ENCODE peak calls at places on chromosome 13, in eight cellular contexts. One of them, this sample, is unnamed.

GRCh38 chr13:29038700-29039099 is 218.6 kb downstream of the MTUS2 start:
- DNase-seq in progenitor cell of endocrine pancreas: no peak
- DNase-seq in EL: no peak
- DNase-seq in HT1080: no peak
- DNase-seq in kidney: no peak
- DNase-seq in ascending aorta: no peak
- DNase-seq in NCI-H1092: no peak
- DNase-seq in LHCN-M2: no peak
- DNase-seq in this sample: no peak

GRCh38 chr13:91544723-91545122 is 146.3 kb downstream of the GPC5 start:
- DNase-seq in progenitor cell of endocrine pancreas: no peak
- DNase-seq in EL: no peak
- DNase-seq in HT1080: peak
- DNase-seq in kidney: no peak
- DNase-seq in ascending aorta: no peak
- DNase-seq in NCI-H1092: no peak
- DNase-seq in LHCN-M2: no peak
- DNase-seq in this sample: no peak

GRCh38 chr13:109818136-109818535 is 31.8 kb upstream of the IRS2 start:
- DNase-seq in progenitor cell of endocrine pancreas: no peak
- DNase-seq in EL: no peak
- DNase-seq in HT1080: no peak
- DNase-seq in kidney: no peak
- DNase-seq in ascending aorta: no peak
- DNase-seq in NCI-H1092: no peak
- DNase-seq in LHCN-M2: peak
- DNase-seq in this sample: no peak

GRCh38 chr13:75410207-75410606 is 71.8 kb downstream of the TBC1D4 start:
- DNase-seq in progenitor cell of endocrine pancreas: no peak
- DNase-seq in EL: no peak
- DNase-seq in HT1080: no peak
- DNase-seq in kidney: no peak
- DNase-seq in ascending aorta: no peak
- DNase-seq in NCI-H1092: no peak
- DNase-seq in LHCN-M2: no peak
- DNase-seq in this sample: no peak

GRCh38 chr13:80040219-80040976 is 300.5 kb downstream of the SPRY2 start:
- DNase-seq in progenitor cell of endocrine pancreas: no peak
- DNase-seq in EL: peak
- DNase-seq in HT1080: peak
- DNase-seq in kidney: no peak
- DNase-seq in ascending aorta: no peak
- DNase-seq in NCI-H1092: no peak
- DNase-seq in LHCN-M2: peak
- DNase-seq in this sample: no peak

GRCh38 chr13:40231311-40231710 is 435.1 kb downstream of the FOXO1 start:
- DNase-seq in progenitor cell of endocrine pancreas: no peak
- DNase-seq in EL: no peak
- DNase-seq in HT1080: no peak
- DNase-seq in kidney: no peak
- DNase-seq in ascending aorta: no peak
- DNase-seq in NCI-H1092: no peak
- DNase-seq in LHCN-M2: peak
- DNase-seq in this sample: no peak

GRCh38 chr13:38914070-38914469 is 76.6 kb downstream of the STOML3 start:
- DNase-seq in progenitor cell of endocrine pancreas: no peak
- DNase-seq in EL: no peak
- DNase-seq in HT1080: peak
- DNase-seq in kidney: no peak
- DNase-seq in ascending aorta: no peak
- DNase-seq in NCI-H1092: no peak
- DNase-seq in LHCN-M2: no peak
- DNase-seq in this sample: no peak

GRCh38 chr13:32432856-32433255 is 4.9 kb upstream of the N4BP2L1 start:
- DNase-seq in progenitor cell of endocrine pancreas: no peak
- DNase-seq in EL: no peak
- DNase-seq in HT1080: no peak
- DNase-seq in kidney: no peak
- DNase-seq in ascending aorta: no peak
- DNase-seq in NCI-H1092: no peak
- DNase-seq in LHCN-M2: peak
- DNase-seq in this sample: no peak

GRCh38 chr13:64675256-64675892 is 2554.8 kb downstream of the PCDH9 start:
- DNase-seq in progenitor cell of endocrine pancreas: no peak
- DNase-seq in EL: peak
- DNase-seq in HT1080: peak
- DNase-seq in kidney: no peak
- DNase-seq in ascending aorta: no peak
- DNase-seq in NCI-H1092: no peak
- DNase-seq in LHCN-M2: peak
- DNase-seq in this sample: no peak

GRCh38 chr13:102141625-102142472 is 260.0 kb downstream of the FGF14 start:
- DNase-seq in progenitor cell of endocrine pancreas: no peak
- DNase-seq in EL: peak
- DNase-seq in HT1080: peak
- DNase-seq in kidney: no peak
- DNase-seq in ascending aorta: no peak
- DNase-seq in NCI-H1092: no peak
- DNase-seq in LHCN-M2: peak
- DNase-seq in this sample: no peak

GRCh38 chr13:98809345-98809777 is 56.9 kb upstream of the SLC15A1 start:
- DNase-seq in progenitor cell of endocrine pancreas: no peak
- DNase-seq in EL: no peak
- DNase-seq in HT1080: no peak
- DNase-seq in kidney: no peak
- DNase-seq in ascending aorta: no peak
- DNase-seq in NCI-H1092: no peak
- DNase-seq in LHCN-M2: no peak
- DNase-seq in this sample: no peak

GRCh38 chr13:111034811-111035210 is 80.3 kb upstream of the ARHGEF7 start:
- DNase-seq in progenitor cell of endocrine pancreas: no peak
- DNase-seq in EL: peak
- DNase-seq in HT1080: no peak
- DNase-seq in kidney: no peak
- DNase-seq in ascending aorta: no peak
- DNase-seq in NCI-H1092: no peak
- DNase-seq in LHCN-M2: peak
- DNase-seq in this sample: no peak

GRCh38 chr13:67069117-67069767 is 160.9 kb downstream of the PCDH9 start:
- DNase-seq in progenitor cell of endocrine pancreas: no peak
- DNase-seq in EL: no peak
- DNase-seq in HT1080: no peak
- DNase-seq in kidney: no peak
- DNase-seq in ascending aorta: no peak
- DNase-seq in NCI-H1092: no peak
- DNase-seq in LHCN-M2: no peak
- DNase-seq in this sample: no peak

GRCh38 chr13:112885782-112886268 is 83.2 kb upstream of the MCF2L start:
- DNase-seq in progenitor cell of endocrine pancreas: peak
- DNase-seq in EL: peak
- DNase-seq in HT1080: peak
- DNase-seq in kidney: peak
- DNase-seq in ascending aorta: peak
- DNase-seq in NCI-H1092: peak
- DNase-seq in LHCN-M2: peak
- DNase-seq in this sample: peak

GRCh38 chr13:75830842-75831241 is 194.7 kb downstream of the LMO7 start:
- DNase-seq in progenitor cell of endocrine pancreas: no peak
- DNase-seq in EL: peak
- DNase-seq in HT1080: peak
- DNase-seq in kidney: no peak
- DNase-seq in ascending aorta: no peak
- DNase-seq in NCI-H1092: no peak
- DNase-seq in LHCN-M2: peak
- DNase-seq in this sample: no peak

GRCh38 chr13:70923863-70924752 is 815.9 kb upstream of the KLHL1 start:
- DNase-seq in progenitor cell of endocrine pancreas: no peak
- DNase-seq in EL: no peak
- DNase-seq in HT1080: no peak
- DNase-seq in kidney: peak
- DNase-seq in ascending aorta: no peak
- DNase-seq in NCI-H1092: no peak
- DNase-seq in LHCN-M2: no peak
- DNase-seq in this sample: no peak

GRCh38 chr13:100301418-100301817 is 212.5 kb downstream of the PCCA start:
- DNase-seq in progenitor cell of endocrine pancreas: no peak
- DNase-seq in EL: no peak
- DNase-seq in HT1080: no peak
- DNase-seq in kidney: no peak
- DNase-seq in ascending aorta: no peak
- DNase-seq in NCI-H1092: peak
- DNase-seq in LHCN-M2: no peak
- DNase-seq in this sample: no peak

GRCh38 chr13:106103779-106104178 is 431.7 kb downstream of the EFNB2 start:
- DNase-seq in progenitor cell of endocrine pancreas: no peak
- DNase-seq in EL: peak
- DNase-seq in HT1080: peak
- DNase-seq in kidney: no peak
- DNase-seq in ascending aorta: no peak
- DNase-seq in NCI-H1092: no peak
- DNase-seq in LHCN-M2: peak
- DNase-seq in this sample: no peak

GRCh38 chr13:93244141-93244917 is 17.7 kb downstream of the GPC6 start:
- DNase-seq in progenitor cell of endocrine pancreas: no peak
- DNase-seq in EL: peak
- DNase-seq in HT1080: peak
- DNase-seq in kidney: no peak
- DNase-seq in ascending aorta: peak
- DNase-seq in NCI-H1092: no peak
- DNase-seq in LHCN-M2: peak
- DNase-seq in this sample: no peak

GRCh38 chr13:55359067-55359466 is 1781.7 kb upstream of the PRR20A start:
- DNase-seq in progenitor cell of endocrine pancreas: no peak
- DNase-seq in EL: no peak
- DNase-seq in HT1080: no peak
- DNase-seq in kidney: no peak
- DNase-seq in ascending aorta: no peak
- DNase-seq in NCI-H1092: no peak
- DNase-seq in LHCN-M2: no peak
- DNase-seq in this sample: no peak

This sample was measured in spleen.